ENCODE peak calls at places on chromosomes 1 and 21, in ten cellular contexts. O, K, Y, G, B, F, P, W, R and E are unnamed samples.

GRCh38 chr1:12251442-12251841 is 21.6 kb downstream of the VPS13D start:
- DNase-seq in O (no peak), K (no peak), Y (no peak), G (no peak), B (peak; percentile 33), F (no peak), P (no peak), W (no peak), R (no peak), E (no peak)

GRCh38 chr1:225694151-225694603 is 41.3 kb upstream of the ENAH start:
- DNase-seq in O (no peak), K (no peak), Y (peak; percentile 74), G (no peak), B (no peak), F (no peak), P (no peak), W (no peak), R (no peak), E (no peak)

GRCh38 chr1:20233394-20233793 is 47.1 kb upstream of the PLA2G2C start:
- DNase-seq in O (no peak), K (peak; percentile 4), Y (no peak), G (no peak), B (peak; percentile 35), F (no peak), P (no peak), W (no peak), R (no peak), E (no peak)

GRCh38 chr21:46189959-46190490 is 5.8 kb upstream of the SPATC1L start:
- DNase-seq in O (peak; percentile 49), K (no peak), Y (peak; percentile 49), G (no peak), B (no peak), F (no peak), P (no peak), W (no peak), R (no peak), E (no peak)

GRCh38 chr21:29022141-29022540 is 2.3 kb upstream of the USP16 start:
- DNase-seq in O (no peak), K (no peak), Y (no peak), G (no peak), B (no peak), F (no peak), P (no peak), W (no peak), R (no peak), E (no peak)

GRCh38 chr21:46437096-46437498 is 21.6 kb upstream of the DIP2A start:
- DNase-seq in O (no peak), K (no peak), Y (no peak), G (no peak), B (no peak), F (no peak), P (no peak), W (no peak), R (no peak), E (no peak)

GRCh38 chr1:168709407-168709891 is 19.6 kb downstream of the DPT start:
- DNase-seq in O (no peak), K (no peak), Y (peak; percentile 65), G (no peak), B (peak; percentile 83), F (no peak), P (no peak), W (no peak), R (no peak), E (no peak)

GRCh38 chr21:37281993-37282392 is 14.9 kb upstream of the VPS26C start:
- DNase-seq in O (no peak), K (no peak), Y (no peak), G (no peak), B (no peak), F (no peak), P (no peak), W (no peak), R (peak; percentile 89), E (no peak)

GRCh38 chr1:200038645-200038986 is 11.1 kb downstream of the NR5A2 start:
- DNase-seq in O (no peak), K (no peak), Y (peak; percentile 85), G (no peak), B (no peak), F (no peak), P (no peak), W (no peak), R (no peak), E (no peak)

GRCh38 chr21:45454081-45454923 is 49.3 kb downstream of the COL18A1 start:
- DNase-seq in O (peak; percentile 37), K (no peak), Y (no peak), G (no peak), B (no peak), F (no peak), P (no peak), W (no peak), R (peak; percentile 45), E (no peak)

GRCh38 chr1:80961464-80962190 is 839.1 kb upstream of the ADGRL2 start:
- DNase-seq in O (no peak), K (no peak), Y (peak; percentile 48), G (no peak), B (no peak), F (no peak), P (no peak), W (no peak), R (peak; percentile 74), E (no peak)

GRCh38 chr1:61313906-61314422 is 231.6 kb downstream of the NFIA start:
- DNase-seq in O (no peak), K (no peak), Y (no peak), G (no peak), B (no peak), F (no peak), P (no peak), W (no peak), R (no peak), E (no peak)

GRCh38 chr1:153880962-153881361 is 41.8 kb downstream of the GATAD2B start:
- DNase-seq in O (peak; percentile 85), K (peak; percentile 99), Y (no peak), G (peak; percentile 21), B (peak; percentile 65), F (peak; percentile 61), P (peak; percentile 86), W (peak; percentile 75), R (no peak), E (peak; percentile 96)

GRCh38 chr1:156813750-156814570 is 2.7 kb downstream of the SH2D2A start:
- DNase-seq in O (peak; percentile 84), K (peak; percentile 51), Y (peak; percentile 83), G (peak; percentile 66), B (peak; percentile 81), F (peak; percentile 90), P (no peak), W (peak; percentile 18), R (peak; percentile 99), E (no peak)

GRCh38 chr1:245814651-245815050 is 659.9 kb downstream of the KIF26B start:
- DNase-seq in O (no peak), K (no peak), Y (peak; percentile 25), G (no peak), B (no peak), F (no peak), P (no peak), W (no peak), R (no peak), E (no peak)

GRCh38 chr1:100539836-100540536 is 2.0 kb downstream of the GPR88 start:
- DNase-seq in O (peak; percentile 54), K (no peak), Y (peak; percentile 62), G (no peak), B (peak; percentile 56), F (no peak), P (no peak), W (no peak), R (peak; percentile 21), E (no peak)

GRCh38 chr1:223429821-223430220 is 36.6 kb downstream of the CCDC185 start:
- DNase-seq in O (no peak), K (no peak), Y (no peak), G (no peak), B (no peak), F (no peak), P (no peak), W (no peak), R (no peak), E (no peak)

GRCh38 chr21:26085100-26085499 is 85.5 kb downstream of the APP start:
- DNase-seq in O (no peak), K (no peak), Y (no peak), G (no peak), B (no peak), F (no peak), P (no peak), W (no peak), R (no peak), E (no peak)

GRCh38 chr21:31397939-31398338 is 53.9 kb upstream of the TIAM1 start:
- DNase-seq in O (no peak), K (no peak), Y (no peak), G (peak; percentile 44), B (no peak), F (no peak), P (no peak), W (no peak), R (no peak), E (no peak)

GRCh38 chr1:116538527-116538926 is 32.3 kb downstream of the CD58 start:
- DNase-seq in O (no peak), K (no peak), Y (no peak), G (peak; percentile 23), B (peak; percentile 22), F (no peak), P (no peak), W (no peak), R (peak; percentile 41), E (no peak)

GRCh38 chr1:231216515-231216914 is 24.5 kb upstream of the GNPAT start:
- DNase-seq in O (no peak), K (no peak), Y (no peak), G (no peak), B (no peak), F (no peak), P (no peak), W (no peak), R (no peak), E (no peak)

GRCh38 chr1:59718064-59718988 is 96.4 kb upstream of the HOOK1 start:
- DNase-seq in O (no peak), K (no peak), Y (no peak), G (no peak), B (peak; percentile 51), F (no peak), P (no peak), W (no peak), R (no peak), E (no peak)

GRCh38 chr1:47325530-47325929 is 8.1 kb upstream of the CMPK1 start:
- DNase-seq in O (no peak), K (no peak), Y (no peak), G (no peak), B (no peak), F (no peak), P (no peak), W (no peak), R (no peak), E (no peak)

GRCh38 chr1:222357252-222357651 is 190.7 kb downstream of the HHIPL2 start:
- DNase-seq in O (no peak), K (no peak), Y (no peak), G (no peak), B (no peak), F (no peak), P (no peak), W (no peak), R (no peak), E (peak; percentile 39)

GRCh38 chr1:53370369-53370961 is 42.6 kb upstream of the LRP8 start:
- DNase-seq in O (no peak), K (no peak), Y (peak; percentile 36), G (peak; percentile 0), B (no peak), F (peak; percentile 41), P (no peak), W (no peak), R (peak; percentile 4), E (peak; percentile 70)

GRCh38 chr1:235060607-235061470 is 67.8 kb downstream of the TOMM20 start:
- DNase-seq in O (no peak), K (no peak), Y (peak; percentile 99), G (no peak), B (peak; percentile 71), F (no peak), P (no peak), W (no peak), R (no peak), E (no peak)

GRCh38 chr1:20069932-20070331 is at the start of gene PLA2G5:
- DNase-seq in O (peak; percentile 89), K (no peak), Y (no peak), G (no peak), B (peak; percentile 83), F (peak; percentile 49), P (no peak), W (peak; percentile 42), R (peak; percentile 78), E (peak; percentile 92)

GRCh38 chr21:45525910-45526306 is 16.3 kb downstream of the SLC19A1 start:
- DNase-seq in O (no peak), K (no peak), Y (peak; percentile 37), G (no peak), B (no peak), F (peak; percentile 52), P (no peak), W (no peak), R (no peak), E (no peak)